ENCODE peak calls at places on chromosomes 2 and 18, in four cellular contexts. H, O, B and Q are unnamed samples.

GRCh38 chr2:68739261-68740183 is 4.9 kb downstream of the ARHGAP25 start:
- DNase-seq in H (no peak), O (no peak), B (no peak), Q (no peak)

GRCh38 chr18:499351-500229 is 911 bp downstream of the COLEC12 start:
- DNase-seq in H (peak; percentile 46), O (no peak), B (no peak), Q (peak; percentile 14)

GRCh38 chr2:26675651-26676255 is 16.8 kb upstream of the KCNK3 start:
- DNase-seq in H (no peak), O (no peak), B (no peak), Q (no peak)

GRCh38 chr2:142220901-142221300 is 90.1 kb upstream of the LRP1B start:
- DNase-seq in H (no peak), O (no peak), B (no peak), Q (no peak)

GRCh38 chr2:33509908-33510588 is 33.6 kb downstream of the RASGRP3 start:
- DNase-seq in H (no peak), O (no peak), B (no peak), Q (no peak)

GRCh38 chr2:227228061-227228667 is 63.7 kb downstream of the COL4A3 start:
- DNase-seq in H (no peak), O (no peak), B (peak; percentile 7), Q (no peak)

GRCh38 chr2:21395366-21395765 is 271.6 kb downstream of the TDRD15 start:
- DNase-seq in H (peak; percentile 35), O (no peak), B (no peak), Q (peak; percentile 15)

GRCh38 chr2:237632991-237633629 is 5.7 kb downstream of the LRRFIP1 start:
- DNase-seq in H (no peak), O (no peak), B (no peak), Q (no peak)

GRCh38 chr18:13259701-13260100 is 41.1 kb downstream of the LDLRAD4 start:
- DNase-seq in H (no peak), O (no peak), B (no peak), Q (no peak)

GRCh38 chr2:33448216-33448899 is 28.1 kb upstream of the RASGRP3 start:
- DNase-seq in H (no peak), O (no peak), B (no peak), Q (no peak)

GRCh38 chr2:138919336-138919735 is 139.1 kb upstream of the NXPH2 start:
- DNase-seq in H (no peak), O (no peak), B (no peak), Q (no peak)

GRCh38 chr18:79380816-79381806 is 14.6 kb upstream of the NFATC1 start:
- DNase-seq in H (peak; percentile 22), O (no peak), B (peak; percentile 50), Q (peak; percentile 71)

GRCh38 chr2:234420406-234420805 is 76.5 kb downstream of the ARL4C start:
- DNase-seq in H (peak; percentile 25), O (no peak), B (no peak), Q (no peak)

GRCh38 chr2:234415706-234416105 is 81.2 kb downstream of the ARL4C start:
- DNase-seq in H (no peak), O (no peak), B (no peak), Q (no peak)

GRCh38 chr2:234422895-234423505 is 73.9 kb downstream of the ARL4C start:
- DNase-seq in H (no peak), O (no peak), B (no peak), Q (no peak)

GRCh38 chr2:234422242-234422641 is 74.6 kb downstream of the ARL4C start:
- DNase-seq in H (peak; percentile 74), O (no peak), B (peak; percentile 85), Q (no peak)

DNA sequence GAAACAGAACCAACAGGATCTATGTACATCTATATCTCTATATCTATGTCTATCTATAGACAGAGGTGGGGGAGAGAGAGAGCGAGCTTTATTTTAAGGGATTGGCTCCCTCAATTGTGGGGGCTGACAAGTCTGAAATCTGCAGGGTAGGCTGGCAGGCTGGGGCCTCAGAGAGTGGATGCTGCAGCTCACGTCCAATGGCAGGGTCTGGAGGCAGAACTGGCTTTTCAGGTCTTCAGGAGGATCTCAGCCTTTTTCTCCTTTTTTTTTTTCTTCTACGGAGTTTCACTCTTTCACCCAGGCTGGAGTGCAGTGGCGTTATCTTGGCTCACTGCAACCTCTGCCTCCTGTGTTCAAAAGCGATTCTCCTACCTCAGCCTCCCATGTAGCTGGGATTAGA is 77.2 kb downstream of the ARL4C start:
- DNase-seq in H (no peak), O (no peak), B (no peak), Q (no peak)
- TF ChIP-seq RNF2 in H (no peak), O (no peak), B (no peak), Q (no peak)

DNA sequence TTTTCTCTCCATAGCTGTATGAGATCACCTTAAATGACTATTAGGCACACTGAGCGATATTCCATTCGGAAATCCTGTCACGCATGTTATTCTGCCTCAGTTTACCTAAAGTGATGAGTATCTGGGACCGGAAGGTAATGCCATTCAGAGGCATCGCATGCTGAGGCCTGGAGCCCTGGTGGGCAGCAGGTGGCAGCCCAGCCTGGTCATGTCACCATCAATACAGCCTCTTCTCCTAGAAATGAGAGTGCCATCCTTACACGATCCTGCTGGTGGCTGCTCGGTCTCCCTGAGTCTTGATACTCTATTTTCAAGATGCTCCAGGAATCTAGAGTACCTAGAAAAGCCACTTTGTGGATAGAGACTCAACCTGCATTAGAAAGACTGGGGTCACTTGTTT is 119.8 kb downstream of the EIPR1 start:
- DNase-seq in H (no peak), O (no peak), B (no peak), Q (no peak)
- TF ChIP-seq RNF2 in H (no peak), O (no peak), B (no peak), Q (no peak)

DNA sequence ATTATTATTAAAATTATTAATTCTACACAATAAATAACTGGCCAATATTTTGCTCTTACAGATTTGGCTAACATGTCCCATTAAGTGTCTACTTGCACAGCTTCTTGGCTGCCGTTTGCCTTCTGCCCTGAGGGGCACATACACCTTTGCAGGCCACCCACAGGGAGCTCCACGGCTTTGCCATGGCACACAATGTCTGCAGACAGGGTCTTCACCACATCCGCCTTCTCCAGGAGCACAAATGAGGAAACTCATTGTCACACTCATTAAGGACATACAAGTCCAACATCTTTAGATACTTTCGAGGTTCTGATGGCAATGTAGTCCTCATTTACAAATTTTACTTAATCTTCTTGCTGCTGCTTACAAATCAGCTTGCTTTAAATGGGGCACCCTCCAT is 45.6 kb downstream of the LONRF2 start:
- DNase-seq in H (no peak), O (no peak), B (no peak), Q (no peak)
- TF ChIP-seq RNF2 in H (no peak), O (no peak), B (no peak), Q (no peak)

GRCh38 chr2:170176212-170176611 is 1.7 kb upstream of the MYO3B start:
- DNase-seq in H (no peak), O (no peak), B (no peak), Q (no peak)
- TF ChIP-seq RNF2 in H (no peak), O (no peak), B (no peak), Q (no peak)

DNA sequence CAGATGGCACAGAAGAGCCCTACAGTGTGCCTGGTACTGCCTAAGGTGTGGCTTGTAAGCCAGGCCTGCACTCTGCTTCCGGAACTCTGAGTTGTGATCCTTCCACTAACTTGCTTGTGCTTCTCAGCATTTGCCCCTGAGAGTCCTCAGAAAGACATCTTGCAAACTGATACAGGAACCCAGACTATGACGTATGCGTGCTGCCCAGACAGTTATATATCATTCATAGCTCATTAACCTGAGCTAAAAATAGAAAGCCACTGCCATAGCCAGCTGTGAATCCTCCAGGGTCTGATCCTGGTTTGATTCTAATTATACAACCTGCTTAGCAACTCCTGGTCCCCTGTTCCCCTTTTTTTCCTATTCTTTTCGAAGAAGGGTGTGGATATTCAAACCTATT is 63.8 kb downstream of the MARCHF4 start:
- DNase-seq in H (no peak), O (no peak), B (no peak), Q (no peak)
- TF ChIP-seq RNF2 in H (no peak), O (no peak), B (no peak), Q (no peak)

DNA sequence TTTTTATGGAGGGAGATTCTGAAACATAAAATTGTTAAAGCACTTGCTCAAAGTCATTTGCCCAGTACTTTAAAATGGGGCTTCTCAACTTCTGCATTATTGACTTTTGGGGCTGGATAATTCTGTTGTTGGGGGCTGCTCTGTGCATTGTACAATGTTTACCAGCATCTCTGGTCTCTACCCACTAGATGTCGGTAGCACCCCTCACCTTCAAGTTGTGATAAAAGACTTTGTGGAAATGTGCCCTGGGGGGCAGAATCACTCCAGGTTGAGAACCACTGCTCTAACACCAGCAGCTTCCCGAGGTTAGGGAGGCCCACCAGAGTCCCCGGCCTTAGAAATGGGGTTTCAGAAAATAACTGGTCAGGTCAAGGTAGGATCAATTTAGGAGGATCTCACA is 26.8 kb upstream of the CUL3 start:
- DNase-seq in H (no peak), O (no peak), B (no peak), Q (no peak)
- TF ChIP-seq RNF2 in H (no peak), O (no peak), B (no peak), Q (no peak)

GRCh38 chr2:118059919-118060478 is 28.3 kb upstream of the INSIG2 start:
- DNase-seq in H (no peak), O (no peak), B (no peak), Q (no peak)
- TF ChIP-seq RNF2 in H (no peak), O (no peak), B (no peak), Q (no peak)

GRCh38 chr2:99140056-99140859 is 1.2 kb upstream of the C2orf15 start:
- DNase-seq in H (peak; percentile 39), O (no peak), B (no peak), Q (no peak)
- TF ChIP-seq RNF2 in H (no peak), O (no peak), B (no peak), Q (peak; percentile 17)

GRCh38 chr2:42851186-42851585 is 58.8 kb upstream of the HAAO start:
- DNase-seq in H (no peak), O (no peak), B (no peak), Q (no peak)

GRCh38 chr2:42849311-42849710 is 56.9 kb upstream of the HAAO start:
- DNase-seq in H (no peak), O (no peak), B (no peak), Q (no peak)

GRCh38 chr2:42851740-42852250 is 59.4 kb upstream of the HAAO start:
- DNase-seq in H (no peak), O (no peak), B (no peak), Q (no peak)

GRCh38 chr2:42848726-42849290 is 56.4 kb upstream of the HAAO start:
- DNase-seq in H (no peak), O (no peak), B (no peak), Q (no peak)

DNA sequence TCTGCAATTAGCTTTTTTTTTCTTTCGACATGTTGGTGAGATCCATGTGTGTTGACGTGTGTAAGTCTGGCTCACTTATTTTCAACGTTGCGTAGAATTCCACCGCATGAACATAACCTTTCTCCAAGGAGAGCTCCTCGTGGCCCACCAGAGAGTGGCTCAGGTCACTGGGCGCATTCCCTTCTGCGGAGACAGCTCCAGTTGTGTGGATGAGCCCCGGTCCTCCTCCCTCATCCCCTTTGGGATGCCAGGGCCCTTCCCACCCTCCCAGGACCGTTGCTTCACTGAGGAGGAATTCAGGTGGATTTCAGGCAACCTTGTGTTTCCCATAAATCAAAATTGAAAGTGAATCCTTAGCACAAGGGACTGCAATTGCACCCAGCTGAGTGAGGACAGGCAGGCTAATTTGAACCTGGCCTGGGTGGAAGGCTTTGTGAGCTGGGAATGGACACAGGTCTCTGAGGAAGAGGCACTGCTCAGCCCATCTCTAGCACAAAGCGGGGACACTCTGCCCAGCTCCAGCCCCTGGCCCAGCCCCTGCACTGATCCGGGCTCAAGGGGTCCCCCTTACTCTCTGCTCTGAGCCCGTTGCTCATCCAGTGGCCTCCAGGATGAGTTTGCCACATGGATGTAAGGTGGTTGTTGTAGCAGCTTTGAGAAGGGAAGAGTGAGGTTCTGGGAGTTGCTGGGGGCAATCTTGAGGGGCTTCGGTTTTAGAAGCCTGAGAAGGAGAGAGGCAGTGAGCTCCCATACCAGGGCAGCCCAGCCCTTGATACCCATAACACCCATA is 57.8 kb upstream of the HAAO start:
- DNase-seq in H (no peak), O (no peak), B (no peak), Q (no peak)
- TF ChIP-seq RNF2 in H (no peak), O (no peak), B (no peak), Q (no peak)